ENCODE peak calls at places on chromosomes 6 and 20, in seven cellular contexts. T, D, R, M, V, C and U are unnamed samples.

GRCh38 chr6:161444464-161444863 is 170.6 kb upstream of the AGPAT4 start:
- DNase-seq in V (no peak), R (no peak), T (no peak), D (peak; percentile 49), M (peak; percentile 64), C (peak; percentile 24), U (no peak)

GRCh38 chr6:52517502-52518278 is 59.2 kb downstream of the TRAM2 start:
- DNase-seq in D (peak; percentile 90), T (peak; percentile 89), C (peak; percentile 98), R (peak; percentile 74), M (peak; percentile 50), V (no peak), U (peak; percentile 59)

GRCh38 chr6:40727272-40727671 is 140.1 kb upstream of the LRFN2 start:
- DNase-seq in M (no peak), R (no peak), V (no peak), C (no peak), T (no peak), D (peak; percentile 38), U (no peak)

GRCh38 chr6:53035549-53036213 is 29.5 kb upstream of the FBXO9 start:
- DNase-seq in C (peak; percentile 67), M (no peak), D (no peak), R (no peak), T (no peak), V (peak; percentile 20), U (no peak)

GRCh38 chr20:17580905-17581304 is 11.0 kb downstream of the DSTN start:
- DNase-seq in V (no peak), C (no peak), D (no peak), T (no peak), R (no peak), M (no peak), U (no peak)

GRCh38 chr20:63699466-63700198 is 3.2 kb downstream of the TNFRSF6B start:
- DNase-seq in M (no peak), T (no peak), D (peak; percentile 26), C (no peak), V (peak; percentile 72), R (no peak), U (no peak)

GRCh38 chr6:34806738-34807453 is 15.0 kb downstream of the BLTP3A start:
- DNase-seq in V (no peak), T (no peak), M (no peak), R (no peak), C (peak; percentile 50), D (no peak), U (no peak)

GRCh38 chr6:96015791-96016776 is at the start of gene FUT9:
- DNase-seq in R (no peak), M (peak; percentile 65), T (no peak), D (peak; percentile 86), V (peak; percentile 79), C (no peak), U (no peak)

GRCh38 chr20:20521736-20522135 is 153.8 kb downstream of the INSM1 start:
- DNase-seq in M (no peak), C (no peak), V (no peak), D (no peak), R (no peak), T (no peak), U (no peak)

GRCh38 chr6:39686980-39687379 is 38.2 kb downstream of the KIF6 start:
- DNase-seq in D (no peak), R (no peak), C (no peak), T (no peak), M (no peak), V (no peak), U (no peak)

GRCh38 chr6:126312013-126312665 is 27.8 kb upstream of the CENPW start:
- DNase-seq in V (no peak), M (no peak), D (peak; percentile 27), C (no peak), T (no peak), R (no peak), U (peak; percentile 23)
- TF ChIP-seq CTCF in V (peak; percentile 23), M (no peak), D (peak; percentile 60), C (no peak), T (peak; percentile 38), R (no peak), U (peak; percentile 56)

GRCh38 chr6:126140015-126140414 is 153.7 kb downstream of the TRMT11 start:
- DNase-seq in V (no peak), T (no peak), M (no peak), D (no peak), C (no peak), R (no peak), U (no peak)

GRCh38 chr6:126148853-126149252 is 162.5 kb downstream of the TRMT11 start:
- DNase-seq in V (no peak), T (no peak), M (no peak), D (no peak), C (no peak), R (no peak), U (no peak)

GRCh38 chr6:126145386-126145785 is 159.0 kb downstream of the TRMT11 start:
- DNase-seq in M (no peak), C (no peak), R (no peak), V (no peak), D (no peak), T (no peak), U (no peak)

GRCh38 chr6:126147416-126147815 is 161.1 kb downstream of the TRMT11 start:
- DNase-seq in V (no peak), C (no peak), R (no peak), D (no peak), T (no peak), M (no peak), U (no peak)

GRCh38 chr6:126143650-126144260 is 157.4 kb downstream of the TRMT11 start:
- DNase-seq in C (no peak), M (no peak), V (no peak), D (no peak), R (no peak), T (no peak), U (no peak)
- H3K27me3 ChIP-seq in C (no peaks in the 10 kb centered on the region), M (no peaks in the 10 kb centered on the region), V (no peaks in the 10 kb centered on the region), D (no peaks in the 10 kb centered on the region), R (no peaks in the 10 kb centered on the region), T (no peaks in the 10 kb centered on the region), U (no peaks in the 10 kb centered on the region)

GRCh38 chr6:43834528-43835145 is 64.6 kb downstream of the VEGFA start:
- DNase-seq in C (no peak), T (no peak), D (no peak), R (no peak), M (no peak), V (no peak), U (no peak)

GRCh38 chr6:43836507-43836906 is 66.5 kb downstream of the VEGFA start:
- DNase-seq in T (no peak), V (no peak), C (peak; percentile 46), R (no peak), M (no peak), D (no peak), U (no peak)

GRCh38 chr6:43833996-43834390 is 64.0 kb downstream of the VEGFA start:
- DNase-seq in D (no peak), V (no peak), R (no peak), M (no peak), C (no peak), T (no peak), U (no peak)

GRCh38 chr6:43837501-43837900 is 67.5 kb downstream of the VEGFA start:
- DNase-seq in M (no peak), T (no peak), R (no peak), C (no peak), V (no peak), D (no peak), U (no peak)

DNA sequence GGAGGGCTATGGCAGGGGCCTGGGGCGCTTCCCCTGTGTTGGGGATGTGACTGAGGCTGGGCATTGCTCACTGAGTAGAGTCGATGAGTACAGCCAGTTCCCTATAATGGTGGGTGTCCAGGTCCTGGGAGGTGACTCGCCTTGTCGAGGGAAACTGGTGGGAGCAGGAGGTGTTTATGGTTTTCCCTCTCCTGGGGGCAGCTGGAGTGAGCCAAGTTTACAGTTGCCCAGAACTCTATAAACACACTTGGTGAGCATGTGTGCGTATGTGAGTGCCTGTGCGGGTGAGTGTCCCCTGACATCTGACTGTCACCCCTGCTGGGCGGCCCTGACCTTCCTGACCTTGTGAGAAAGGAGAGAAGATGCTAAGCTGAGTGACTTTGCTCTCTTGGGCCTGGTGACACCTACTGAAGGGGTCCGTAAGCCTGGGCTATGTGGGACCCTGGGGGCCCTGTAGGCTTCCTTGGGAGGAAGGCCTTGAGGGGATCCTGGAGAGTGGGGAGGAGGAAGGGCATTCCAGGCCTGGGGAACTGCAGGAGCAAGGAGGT is 65.9 kb downstream of the VEGFA start:
- DNase-seq in R (no peak), T (no peak), M (no peak), C (peak; percentile 78), D (no peak), V (no peak), U (no peak)
- H3K27ac ChIP-seq in R (no peak overlapping the region), T (no peak overlapping the region), M (no peak overlapping the region), C (no peak overlapping the region), D (no peak overlapping the region), V (no peak overlapping the region), U (no peak overlapping the region)

DNA sequence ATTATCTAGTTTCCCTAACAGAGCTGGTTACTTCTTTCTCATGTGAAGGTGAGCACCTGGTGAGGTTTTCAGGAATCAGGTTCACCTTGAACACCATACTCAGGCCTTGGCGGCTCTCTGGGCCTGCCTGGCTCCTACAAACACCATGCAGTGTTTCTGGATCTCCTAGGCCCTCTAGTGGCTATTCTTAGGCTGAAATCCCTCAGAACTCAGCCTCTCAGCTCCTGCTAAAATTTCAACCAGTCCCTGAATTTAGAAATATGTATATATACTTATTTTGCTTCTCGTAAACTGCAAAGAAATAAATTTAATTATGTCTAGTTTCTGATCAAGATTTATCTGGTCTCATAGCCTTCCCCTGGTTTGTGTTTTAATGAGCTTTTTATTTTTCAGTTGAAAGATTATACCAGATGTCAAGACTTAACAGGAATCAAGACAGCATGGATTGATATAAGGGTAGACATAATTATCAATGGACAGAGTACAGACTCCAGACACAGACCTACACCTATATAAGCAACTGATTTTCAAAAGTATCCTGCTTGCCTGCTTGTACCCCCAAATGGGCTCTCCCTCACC is 55.9 kb downstream of the ANKEF1 start:
- DNase-seq in M (no peak), R (no peak), V (no peak), D (peak; percentile 55), T (peak; percentile 18), C (peak; percentile 53), U (no peak)
- TF ChIP-seq CTCF in M (peak; percentile 72), R (peak; percentile 44), V (peak; percentile 60), D (peak; percentile 88), T (peak; percentile 91), C (peak; percentile 74), U (peak; percentile 90)

DNA sequence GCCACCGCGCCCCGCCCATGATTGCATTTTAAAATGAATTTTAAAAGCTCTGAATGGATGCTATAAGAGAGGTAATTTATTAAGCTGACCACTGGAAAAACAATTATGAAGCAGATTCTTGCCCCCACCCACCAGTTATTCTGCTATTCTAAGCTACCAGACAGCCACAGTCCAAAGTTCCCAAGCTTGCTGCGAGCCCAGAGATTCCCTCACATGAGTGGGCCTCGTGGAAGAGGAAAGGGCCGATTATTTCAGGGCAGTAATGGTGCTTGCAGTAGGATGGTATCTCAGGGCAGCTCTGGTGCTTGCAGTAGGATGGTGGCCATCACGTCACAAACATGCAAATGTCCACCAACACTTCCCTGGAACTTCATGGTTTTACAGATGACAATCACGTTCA is 56.7 kb downstream of the SLC22A23 start:
- DNase-seq in D (no peak), M (no peak), T (no peak), C (no peak), R (no peak), V (no peak), U (no peak)
- H3K27me3 ChIP-seq in D (no peaks in the 10 kb centered on the region), M (no peaks in the 10 kb centered on the region), T (peaks cover 11% of the 10 kb centered on the region), C (peaks cover 26% of the 10 kb centered on the region), R (no peaks in the 10 kb centered on the region), V (no peaks in the 10 kb centered on the region), U (no peaks in the 10 kb centered on the region)